ENCODE peak calls at places on chromosomes 3 and 15, in nine cellular contexts. P is NCI-H2171 treated with DMSO at 0.1 percent for 48 hours; N is NCI-H69; I is CD4-positive, alpha-beta memory T cell; F is GM10248; T is left colon; M is COR-L47; U is GM12865; S is activated gamma-delta T cell treated with Interleukin-2 at 50 U/mL for 16 hours. H is an unnamed sample.

GRCh38 chr15:94004697-94005096 is 226.7 kb upstream of the MCTP2 start:
- DNase-seq in F (no peak), I (no peak), P (no peak), S (no peak), M (no peak), N (no peak), T (peak), U (no peak), H (no peak)

GRCh38 chr3:5690490-5690889 is 503.0 kb downstream of the EDEM1 start:
- DNase-seq in F (no peak), U (no peak), S (no peak), N (no peak), T (no peak), I (no peak), P (no peak), M (no peak), H (no peak)

GRCh38 chr3:55873523-55874254 is 386.6 kb upstream of the WNT5A start:
- DNase-seq in T (no peak), S (no peak), I (no peak), M (no peak), N (peak), F (no peak), U (no peak), P (no peak), H (no peak)

GRCh38 chr3:39147711-39148115 is 5.7 kb downstream of the CSRNP1 start:
- DNase-seq in S (no peak), P (no peak), U (peak), M (no peak), F (no peak), I (peak), T (no peak), N (peak), H (no peak)

GRCh38 chr3:54756330-54756731 is 171.5 kb downstream of the LRTM1 start:
- DNase-seq in T (no peak), F (no peak), P (no peak), U (no peak), S (no peak), N (no peak), I (no peak), M (no peak), H (no peak)

GRCh38 chr3:72891053-72891855 is 3.4 kb downstream of the GXYLT2 start:
- DNase-seq in T (peak), P (no peak), N (peak), I (no peak), S (no peak), M (no peak), F (no peak), U (no peak), H (peak)

GRCh38 chr3:78660958-78661357 is 1106.8 kb downstream of the ROBO1 start:
- DNase-seq in S (no peak), F (no peak), M (no peak), U (no peak), T (no peak), I (no peak), P (peak), N (peak), H (no peak)

GRCh38 chr3:149480326-149481017 is 6.0 kb downstream of the TM4SF4 start:
- DNase-seq in S (peak), T (peak), U (peak), M (peak), I (no peak), N (peak), P (no peak), F (peak), H (peak)

GRCh38 chr15:85988741-85989140 is 90.9 kb upstream of the AGBL1 start:
- DNase-seq in T (no peak), N (no peak), F (no peak), I (no peak), M (no peak), P (no peak), U (no peak), S (no peak), H (no peak)

GRCh38 chr3:58837863-58838255 is 171.3 kb upstream of the FAM3D start:
- DNase-seq in I (no peak), M (no peak), U (no peak), F (no peak), T (no peak), N (no peak), P (no peak), S (no peak), H (no peak)

GRCh38 chr3:52439426-52440248 is 5.3 kb downstream of the SEMA3G start:
- DNase-seq in P (no peak), I (no peak), F (no peak), M (no peak), U (no peak), S (no peak), T (no peak), N (no peak), H (no peak)

GRCh38 chr3:135078283-135078682 is 283.2 kb downstream of the EPHB1 start:
- DNase-seq in U (no peak), N (no peak), M (no peak), T (no peak), F (no peak), S (no peak), I (no peak), P (no peak), H (no peak)

GRCh38 chr3:149473991-149474819 is at the start of gene TM4SF4:
- DNase-seq in F (no peak), S (no peak), T (no peak), M (no peak), I (no peak), U (no peak), P (no peak), N (no peak), H (no peak)

GRCh38 chr3:38552364-38552763 is 56.2 kb downstream of the EXOG start:
- DNase-seq in N (no peak), P (no peak), I (no peak), M (no peak), F (no peak), T (no peak), U (no peak), S (no peak), H (no peak)

GRCh38 chr3:152222327-152222726 is 46.4 kb upstream of the MBNL1 start:
- DNase-seq in P (no peak), I (no peak), F (peak), M (no peak), T (no peak), N (no peak), S (no peak), U (peak), H (no peak)

GRCh38 chr3:177476921-177477435 is 279.7 kb upstream of the TBL1XR1 start:
- DNase-seq in F (no peak), I (no peak), S (no peak), U (no peak), M (no peak), T (no peak), N (no peak), P (no peak), H (no peak)